ENCODE peak calls at places on chromosome 7, in seven cellular contexts. L, W, Z, J, Q, F and H are unnamed samples.

GRCh38 chr7:135147899-135148721 is at the start of gene TMEM140:
- DNase-seq in F (no peak), Z (no peak), L (peak), Q (peak), J (peak), W (no peak), H (peak)

GRCh38 chr7:40887099-40887498 is 752.3 kb downstream of the SUGCT start:
- DNase-seq in W (peak), Q (peak), F (no peak), J (no peak), L (no peak), Z (no peak), H (no peak)

GRCh38 chr7:36086571-36086970 is 66.5 kb upstream of the EEPD1 start:
- DNase-seq in Z (no peak), L (no peak), F (no peak), W (no peak), Q (no peak), J (no peak), H (no peak)

GRCh38 chr7:80533287-80533686 is 21.4 kb upstream of the GNAT3 start:
- DNase-seq in J (peak), Z (no peak), F (no peak), W (peak), L (no peak), Q (no peak), H (no peak)

GRCh38 chr7:105718511-105718925 is 137.2 kb upstream of the EFCAB10 start:
- DNase-seq in F (no peak), W (no peak), L (peak), J (peak), Q (no peak), Z (no peak), H (no peak)

GRCh38 chr7:143514995-143515735 is 37.5 kb downstream of the TAS2R41 start:
- DNase-seq in Z (no peak), L (no peak), Q (no peak), W (no peak), J (no peak), F (no peak), H (no peak)

GRCh38 chr7:30514177-30514576 is 9.5 kb upstream of the GGCT start:
- DNase-seq in Z (no peak), J (no peak), Q (no peak), L (no peak), F (no peak), W (no peak), H (no peak)

GRCh38 chr7:47610506-47611044 is 28.7 kb upstream of the TNS3 start:
- DNase-seq in Z (no peak), W (peak), J (no peak), L (peak), Q (no peak), F (no peak), H (no peak)

GRCh38 chr7:25967278-25968204 is 184.5 kb upstream of the NFE2L3 start:
- DNase-seq in L (no peak), Z (no peak), F (no peak), Q (no peak), J (no peak), W (no peak), H (peak)

GRCh38 chr7:135743907-135744789 is 4.5 kb downstream of the FAM180A start:
- DNase-seq in Z (no peak), W (peak), Q (no peak), J (no peak), F (no peak), L (peak), H (no peak)

GRCh38 chr7:127876393-127876792 is 154.8 kb downstream of the LRRC4 start:
- DNase-seq in Z (no peak), F (no peak), L (no peak), W (peak), J (no peak), Q (no peak), H (no peak)

GRCh38 chr7:154978045-154978444 is 24.9 kb downstream of the PAXIP1 start:
- DNase-seq in L (no peak), J (no peak), Q (no peak), Z (no peak), W (no peak), F (no peak), H (no peak)

GRCh38 chr7:66269978-66270377 is 64.8 kb downstream of the TPST1 start:
- DNase-seq in J (no peak), W (no peak), F (no peak), Z (no peak), Q (no peak), L (no peak), H (no peak)

GRCh38 chr7:24865994-24866615 is 108.8 kb upstream of the GSDME start:
- DNase-seq in J (no peak), F (no peak), L (no peak), Q (no peak), Z (no peak), W (no peak), H (no peak)

GRCh38 chr7:156558198-156558597 is 82.4 kb upstream of the RNF32 start:
- DNase-seq in L (peak), J (peak), Q (peak), W (peak), Z (no peak), F (no peak), H (no peak)

GRCh38 chr7:21412291-21412896 is 15.5 kb upstream of the SP4 start:
- DNase-seq in L (no peak), W (no peak), Z (no peak), Q (no peak), F (no peak), J (no peak), H (peak)

GRCh38 chr7:27165089-27165654 is at the start of gene HOXA9:
- DNase-seq in Q (peak), Z (no peak), L (peak), J (no peak), W (no peak), F (no peak), H (no peak)

GRCh38 chr7:407706-408539 is 111.7 kb downstream of the PDGFA start:
- DNase-seq in F (no peak), Q (no peak), L (no peak), W (no peak), J (no peak), Z (no peak), H (no peak)

GRCh38 chr7:27110977-27111752 is 8.7 kb upstream of the HOXA2 start:
- DNase-seq in F (no peak), Q (peak), Z (no peak), W (peak), L (no peak), J (no peak), H (no peak)

GRCh38 chr7:99624487-99624886 is 7.7 kb downstream of the ZSCAN25 start:
- DNase-seq in J (peak), L (peak), W (no peak), Q (no peak), F (no peak), Z (no peak), H (no peak)

GRCh38 chr7:101108330-101108857 is 18.5 kb upstream of the SERPINE1 start:
- DNase-seq in L (peak), F (peak), Q (peak), Z (no peak), J (no peak), W (peak), H (peak)

GRCh38 chr7:16431646-16432424 is 10.5 kb upstream of the CRPPA start:
- DNase-seq in L (peak), Q (no peak), J (no peak), W (no peak), Z (no peak), F (peak), H (peak)

GRCh38 chr7:26369519-26370385 is 78.1 kb downstream of the SNX10 start:
- DNase-seq in Q (peak), Z (peak), F (peak), L (peak), J (peak), W (no peak), H (peak)

GRCh38 chr7:151631968-151632749 is 112.5 kb upstream of the RHEB start:
- DNase-seq in Q (peak), J (peak), W (peak), L (peak), Z (peak), F (peak), H (peak)

GRCh38 chr7:68038621-68039314 is 1042.1 kb downstream of the TYW1 start:
- DNase-seq in W (peak), F (no peak), J (peak), L (no peak), Q (peak), Z (no peak), H (no peak)

GRCh38 chr7:33916357-33917081 is 11.2 kb downstream of the BMPER start:
- DNase-seq in Q (no peak), W (peak), J (no peak), Z (no peak), F (no peak), L (no peak), H (no peak)

GRCh38 chr7:157692156-157693011 is 355.6 kb downstream of the DNAJB6 start:
- DNase-seq in J (no peak), L (no peak), Z (no peak), W (no peak), F (no peak), Q (no peak), H (no peak)

GRCh38 chr7:97601941-97602457 is 129.9 kb upstream of the TAC1 start:
- DNase-seq in W (no peak), Q (no peak), Z (no peak), L (no peak), F (no peak), J (no peak), H (no peak)

GRCh38 chr7:13077466-13077865 is 390.0 kb downstream of the ARL4A start:
- DNase-seq in J (no peak), Q (peak), F (no peak), Z (no peak), W (peak), L (no peak), H (no peak)

GRCh38 chr7:84022686-84023308 is 171.8 kb downstream of the SEMA3A start:
- DNase-seq in W (peak), L (no peak), Z (peak), F (no peak), Q (no peak), J (no peak), H (no peak)

GRCh38 chr7:94655562-94655883 is 410 bp downstream of the SGCE start:
- DNase-seq in J (no peak), W (peak), Z (no peak), L (peak), F (no peak), Q (no peak), H (no peak)

GRCh38 chr7:33888206-33888605 is 17.1 kb upstream of the BMPER start:
- DNase-seq in W (peak), J (no peak), L (peak), Q (no peak), F (no peak), Z (no peak), H (no peak)

GRCh38 chr7:140479739-140480084 is 407 bp upstream of the MKRN1 start:
- DNase-seq in Q (no peak), J (no peak), Z (no peak), L (no peak), F (no peak), W (no peak), H (no peak)